ENCODE peak calls at places on chromosome 12, in six cellular contexts. C is HCT116, G is Peyer's patch, F is vagina, Y is body of pancreas, O is tibial nerve. Q is an unnamed sample. For H3K4me1, the result is how much of the 10 kb centered on the place peaks cover.

GRCh38 chr12:60205500-60205899 is 609.7 kb downstream of the SLC16A7 start:
- DNase-seq in O (no peak), C (no peak), Y (peak), G (no peak), F (no peak), Q (no peak)

GRCh38 chr12:82682326-82682725 is 4.4 kb upstream of the TMTC2 start:
- DNase-seq in C (no peak), O (no peak), F (no peak), G (no peak), Y (no peak), Q (no peak)

GRCh38 chr12:104524026-104524425 is 67.3 kb downstream of the CHST11 start:
- DNase-seq in O (no peak), G (no peak), Y (no peak), F (no peak), C (no peak), Q (no peak)

GRCh38 chr12:89064780-89065179 is 287.5 kb downstream of the DUSP6 start:
- DNase-seq in Y (no peak), C (peak), F (no peak), G (no peak), O (no peak), Q (no peak)

GRCh38 chr12:102964872-102965271 is 7.4 kb downstream of the ASCL1 start:
- DNase-seq in F (peak), O (no peak), Y (peak), C (no peak), G (no peak), Q (peak)

GRCh38 chr12:26080911-26081310 is 43.9 kb downstream of the BHLHE41 start:
- DNase-seq in Y (no peak), F (no peak), C (no peak), G (no peak), O (no peak), Q (no peak)

GRCh38 chr12:16421806-16422205 is 74.4 kb downstream of the MGST1 start:
- DNase-seq in Y (no peak), O (no peak), C (no peak), G (no peak), F (no peak), Q (no peak)

GRCh38 chr12:108803428-108804105 is 53.8 kb downstream of the SSH1 start:
- DNase-seq in G (peak), Y (peak), O (peak), F (no peak), C (peak), Q (peak)

GRCh38 chr12:288687-289086 is 26.1 kb upstream of the SLC6A13 start:
- DNase-seq in F (no peak), G (no peak), O (no peak), Y (peak), C (no peak), Q (peak)

GRCh38 chr12:39807043-39807442 is 187.4 kb upstream of the ABCD2 start:
- DNase-seq in G (no peak), Y (no peak), O (no peak), F (no peak), C (peak), Q (no peak)

GRCh38 chr12:90102957-90103652 is 394.5 kb upstream of the ATP2B1 start:
- DNase-seq in F (no peak), C (peak), O (no peak), Y (no peak), G (peak), Q (no peak)

GRCh38 chr12:116492703-116493324 is 66.4 kb upstream of the MAP1LC3B2 start:
- DNase-seq in C (peak), G (no peak), F (no peak), O (no peak), Y (no peak), Q (no peak)

GRCh38 chr12:83996671-83997070 is 915.9 kb downstream of the SLC6A15 start:
- DNase-seq in O (no peak), Y (no peak), C (no peak), G (no peak), F (no peak), Q (no peak)

GRCh38 chr12:51923506-51924365 is 16.4 kb downstream of the ACVRL1 start:
- DNase-seq in O (peak), G (peak), Y (peak), C (no peak), F (no peak), Q (peak)

GRCh38 chr12:12528361-12529092 is 34.1 kb downstream of the DUSP16 start:
- DNase-seq in C (no peak), F (no peak), Y (no peak), G (no peak), O (no peak), Q (no peak)

GRCh38 chr12:115049617-115050016 is 365.6 kb upstream of the TBX3 start:
- DNase-seq in C (no peak), Y (no peak), F (no peak), G (no peak), O (no peak), Q (no peak)

DNA sequence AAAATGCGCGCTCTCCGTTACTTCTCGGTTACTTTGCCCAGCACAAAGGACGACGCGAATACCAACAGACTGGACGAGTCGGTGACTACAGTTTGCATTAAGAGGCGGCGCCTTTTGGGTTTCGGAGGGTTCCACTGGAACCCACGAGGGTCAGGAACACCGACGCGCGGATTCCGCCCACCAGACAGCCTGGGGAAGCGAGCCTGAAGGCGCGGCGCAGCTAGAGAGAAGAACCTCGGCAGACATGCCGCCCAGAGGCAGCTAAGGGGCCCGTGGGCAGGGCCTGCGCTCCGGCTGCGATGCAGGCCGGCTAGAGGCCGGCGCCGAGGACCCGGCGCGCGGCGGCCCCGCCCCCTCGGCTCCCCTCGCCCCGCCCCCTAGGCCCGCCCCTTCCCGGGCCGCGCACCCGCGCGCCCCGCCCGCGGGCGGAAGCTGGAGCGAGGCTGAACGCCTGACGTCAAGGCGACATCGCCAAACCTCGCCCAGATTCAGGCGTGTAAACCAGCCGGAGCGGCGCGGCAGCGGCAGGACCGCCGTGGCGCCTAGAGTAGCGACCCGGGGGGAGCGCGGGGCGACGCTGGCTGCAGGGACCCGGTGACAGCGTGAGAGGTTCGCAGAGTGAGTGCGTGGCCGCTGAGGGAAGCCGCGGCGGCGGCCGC is at the start of gene RAP1B:
- DNase-seq in C (peak), Y (peak), G (peak), O (peak), F (peak), Q (peak)
- TF ChIP-seq POLR2A in C (peak), Y (peak), G (peak), O (peak), F (peak), Q (peak)

GRCh38 chr12:3217683-3218079 is 140.5 kb downstream of the TSPAN9 start:
- DNase-seq in O (no peak), G (no peak), F (no peak), C (no peak), Y (no peak), Q (no peak)
- H3K4me1 ChIP-seq in O (under half), G (under half), F (half or more), C (under half), Y (under half), Q (under half)

DNA sequence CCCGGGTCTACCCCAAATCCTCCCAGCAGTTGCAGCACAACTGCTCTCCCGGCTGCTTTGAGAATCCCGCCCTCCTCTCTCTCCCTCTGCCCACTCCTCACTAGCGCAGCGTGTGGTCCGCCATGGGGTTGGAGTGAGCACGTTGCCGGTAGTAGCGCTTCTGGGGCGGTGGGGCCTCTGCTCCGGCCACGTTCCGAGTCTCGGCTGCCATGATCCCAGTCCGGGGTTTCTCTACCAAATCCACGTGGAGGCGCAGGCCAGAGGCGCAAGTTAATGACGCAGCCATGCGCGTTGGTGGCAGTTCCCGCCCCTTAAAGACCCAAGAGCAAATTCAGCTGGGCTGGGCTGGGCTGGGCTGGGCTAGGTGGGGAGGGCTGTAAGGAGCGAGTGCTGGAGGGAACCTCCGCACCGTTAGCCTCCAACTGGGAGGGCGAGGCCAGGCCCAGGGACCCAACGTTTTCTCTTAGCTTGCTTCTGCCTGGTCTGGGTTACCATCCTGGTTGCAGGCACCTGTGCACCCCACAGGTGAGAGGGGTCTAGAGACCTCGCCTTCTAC is at the start of gene METTL1:
- DNase-seq in G (peak), Y (peak), O (peak), C (peak), F (peak), Q (peak)
- TF ChIP-seq POLR2A in G (peak), Y (peak), O (peak), C (no peak), F (no peak), Q (no peak)

DNA sequence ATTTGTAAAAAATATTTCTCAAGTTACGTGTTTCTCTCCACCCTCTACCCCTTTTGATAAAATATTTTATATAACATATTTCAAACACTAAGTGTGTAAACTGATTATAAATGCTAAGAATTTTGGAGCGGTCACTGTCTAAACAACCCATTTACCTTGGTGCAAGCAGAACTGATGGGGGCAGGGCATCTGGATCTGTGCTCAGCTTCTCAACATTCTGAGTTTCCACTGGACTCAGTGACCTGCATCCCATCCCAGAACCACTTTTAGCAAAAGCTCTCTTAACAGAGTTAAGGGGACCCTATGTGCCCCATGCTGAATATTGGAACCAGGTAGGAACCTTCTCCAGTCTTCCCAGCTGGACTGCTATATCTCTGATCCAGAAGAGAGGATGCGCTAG is 53.5 kb downstream of the CKAP4 start:
- DNase-seq in Y (no peak), F (no peak), C (no peak), G (no peak), O (no peak), Q (no peak)
- H3K4me1 ChIP-seq in Y (under half), F (under half), C (under half), G (under half), O (half or more), Q (under half)

DNA sequence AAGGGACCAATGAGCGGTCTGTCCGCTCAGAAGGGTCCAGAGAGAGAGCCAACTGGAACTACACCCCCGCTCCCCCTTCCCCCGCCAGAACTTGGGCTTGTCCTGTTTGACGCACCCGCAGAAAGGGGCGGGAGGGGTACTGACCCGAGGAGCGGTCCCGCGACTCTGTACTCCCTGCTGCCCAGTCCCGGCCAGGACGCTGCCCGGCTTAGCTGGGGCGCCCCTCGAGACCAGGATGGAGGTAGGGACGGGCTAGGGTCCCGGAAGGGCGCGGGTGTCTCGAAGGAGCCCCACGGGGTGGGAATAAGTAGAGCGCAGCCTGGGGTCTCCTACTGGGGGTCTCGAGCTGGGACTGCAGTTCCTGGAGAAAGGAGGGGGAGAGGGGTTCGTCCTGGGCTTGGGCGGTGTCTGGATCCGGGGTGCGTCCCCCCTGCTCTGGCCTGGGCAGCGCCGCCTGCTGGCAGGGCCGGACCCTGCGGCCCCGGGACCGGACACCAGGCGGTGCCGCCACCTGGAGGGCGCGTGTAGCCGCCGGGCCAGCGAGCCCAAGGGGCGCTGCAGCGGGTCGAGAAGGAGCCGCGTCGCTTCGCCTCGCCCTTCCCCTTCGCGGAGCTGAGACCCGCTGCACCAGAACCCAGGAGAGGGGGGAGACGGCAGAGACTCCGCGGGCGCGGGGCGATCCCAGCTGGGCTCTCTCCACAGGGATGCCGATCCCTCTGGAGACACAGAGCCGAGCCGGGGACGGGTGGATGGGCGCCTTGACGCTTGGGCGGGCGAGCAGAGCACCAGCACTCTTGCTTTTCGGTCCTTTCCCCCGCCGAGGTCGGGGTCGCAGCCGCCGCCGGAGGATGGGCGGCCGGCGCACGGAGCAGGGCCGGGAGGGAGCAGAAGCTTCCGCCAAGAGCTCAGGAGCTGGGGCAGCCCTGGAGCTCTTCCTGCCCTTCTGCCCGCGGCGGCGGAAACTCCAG is 3.7 kb upstream of the CACNB3 start:
- DNase-seq in C (peak), F (no peak), O (peak), Y (peak), G (peak), Q (peak)
- TF ChIP-seq POLR2A in C (no peak), F (peak), O (peak), Y (peak), G (peak), Q (no peak)

GRCh38 chr12:53004582-53004981 is 1.7 kb upstream of the EIF4B start:
- DNase-seq in O (no peak), C (no peak), G (no peak), F (no peak), Y (no peak), Q (no peak)
- H3K4me1 ChIP-seq in O (under half), C (under half), G (under half), F (under half), Y (under half), Q (under half)

GRCh38 chr12:6953417-6954315 is 2.5 kb downstream of the PTPN6 start:
- DNase-seq in F (no peak), Y (no peak), O (no peak), G (peak), C (no peak), Q (peak)
- TF ChIP-seq POLR2A in F (peak), Y (no peak), O (peak), G (no peak), C (no peak), Q (no peak)